ENCODE peak calls at places on chromosomes 5 and 9, in five cellular contexts. M, K, B, N and F are unnamed samples.

GRCh38 chr9:137725598-137725997 is 106.8 kb downstream of the EHMT1 start:
- DNase-seq in M (peak; percentile 28), K (no peak), N (no peak), B (no peak), F (no peak)

GRCh38 chr9:97468658-97469448 is 32.6 kb upstream of the TMOD1 start:
- DNase-seq in M (peak; percentile 81), B (peak; percentile 9), K (peak; percentile 28), N (peak; percentile 53), F (no peak)

GRCh38 chr5:103256178-103256577 is 2.4 kb upstream of the MACIR start:
- DNase-seq in N (no peak), M (no peak), B (no peak), K (no peak), F (no peak)

GRCh38 chr9:120030847-120031246 is 549.1 kb downstream of the CDK5RAP2 start:
- DNase-seq in M (no peak), B (no peak), K (no peak), N (no peak), F (no peak)

GRCh38 chr9:1722404-1722803 is 292.7 kb upstream of the SMARCA2 start:
- DNase-seq in N (no peak), B (no peak), K (no peak), M (no peak), F (no peak)

GRCh38 chr9:114037961-114038723 is 40.0 kb downstream of the AMBP start:
- DNase-seq in M (no peak), N (no peak), K (peak; percentile 73), B (no peak), F (peak; percentile 60)

GRCh38 chr5:87300744-87301143 is 33.1 kb downstream of the RASA1 start:
- DNase-seq in N (no peak), B (peak; percentile 92), K (peak; percentile 80), M (no peak), F (no peak)

GRCh38 chr5:139566611-139567010 is 5.5 kb downstream of the UBE2D2 start:
- DNase-seq in M (no peak), B (no peak), N (no peak), K (no peak), F (no peak)

GRCh38 chr9:5392285-5392684 is 45.4 kb downstream of the PLGRKT start:
- DNase-seq in B (no peak), N (no peak), M (no peak), K (no peak), F (no peak)

GRCh38 chr9:93958121-93958874 is 3.1 kb upstream of the BARX1 start:
- DNase-seq in N (no peak), B (no peak), K (no peak), M (no peak), F (no peak)

GRCh38 chr5:142107729-142108431 is 699 bp upstream of the NDFIP1 start:
- DNase-seq in N (no peak), M (no peak), B (no peak), K (no peak), F (no peak)

GRCh38 chr5:89556215-89557009 is 673.4 kb upstream of the MEF2C start:
- DNase-seq in N (no peak), B (peak; percentile 77), K (peak; percentile 69), M (no peak), F (no peak)

GRCh38 chr9:95197692-95198271 is 119.7 kb downstream of the FANCC start:
- DNase-seq in M (no peak), N (peak; percentile 17), K (no peak), B (no peak), F (no peak)

GRCh38 chr9:82206490-82206889 is 217.9 kb downstream of the SPATA31D1 start:
- DNase-seq in N (no peak), M (no peak), B (peak; percentile 16), K (no peak), F (no peak)

GRCh38 chr5:160266752-160267345 is 37.5 kb downstream of the FABP6 start:
- DNase-seq in B (no peak), K (no peak), M (no peak), N (no peak), F (peak; percentile 74)

GRCh38 chr9:22423566-22423965 is 23.1 kb upstream of the DMRTA1 start:
- DNase-seq in B (no peak), M (no peak), N (no peak), K (peak; percentile 62), F (no peak)

GRCh38 chr9:38006163-38006562 is 62.9 kb downstream of the SHB start:
- DNase-seq in B (no peak), N (no peak), M (no peak), K (no peak), F (no peak)